ENCODE peak calls at places on chromosomes 4 and X, in five cellular contexts. A is GM04504; L is astrocyte of the cerebellum; E is prostate gland; D is CD8-positive, alpha-beta T cell. P is an unnamed sample.

GRCh38 chr4:121711263-121712000 is 14.7 kb upstream of the ANXA5 start:
- DNase-seq in A (peak), L (peak), E (peak), D (no peak), P (peak)

GRCh38 chr4:8103421-8103820 is 55.2 kb downstream of the ABLIM2 start:
- DNase-seq in A (no peak), L (no peak), E (no peak), D (no peak), P (no peak)

GRCh38 chr4:172173206-172173605 is 360.0 kb downstream of the GALNTL6 start:
- DNase-seq in A (no peak), L (no peak), E (no peak), D (no peak), P (no peak)

GRCh38 chr4:78481180-78481579 is 70.4 kb upstream of the ANXA3 start:
- DNase-seq in A (peak), L (no peak), E (no peak), D (no peak), P (no peak)

GRCh38 chr4:764405-765169 is 59.0 kb downstream of the PCGF3 start:
- DNase-seq in A (no peak), L (no peak), E (no peak), D (no peak), P (no peak)

GRCh38 chrX:45769919-45770582 is 569.4 kb upstream of the DIPK2B start:
- DNase-seq in A (peak), L (peak), E (peak), D (no peak), P (peak)

GRCh38 chr4:73653695-73654106 is 33.5 kb upstream of the RASSF6 start:
- DNase-seq in A (peak), L (peak), E (peak), D (no peak), P (peak)

GRCh38 chr4:686371-687040 is 2.4 kb downstream of the SLC49A3 start:
- DNase-seq in A (no peak), L (no peak), E (no peak), D (no peak), P (no peak)

GRCh38 chr4:39464886-39465501 is 6.1 kb downstream of the LIAS start:
- DNase-seq in A (peak), L (peak), E (no peak), D (no peak), P (no peak)

GRCh38 chrX:44244008-44244407 is 99.5 kb downstream of the EFHC2 start:
- DNase-seq in A (no peak), L (peak), E (no peak), D (no peak), P (no peak)

GRCh38 chr4:126851391-126851790 is 781.4 kb upstream of the INTU start:
- DNase-seq in A (peak), L (peak), E (no peak), D (no peak), P (no peak)

GRCh38 chrX:861335-861890 is 230.8 kb downstream of the SHOX start:
- DNase-seq in A (no peak), L (no peak), E (no peak), D (no peak), P (no peak)

GRCh38 chr4:56575820-56576429 is 70.3 kb downstream of the ARL9 start:
- DNase-seq in A (peak), L (peak), E (no peak), D (no peak), P (no peak)

GRCh38 chr4:105605493-105605892 is 53.1 kb downstream of the ARHGEF38 start:
- DNase-seq in A (peak), L (peak), E (no peak), D (no peak), P (no peak)

P was measured in gastrocnemius medialis.